ENCODE peak calls at places on chromosomes 7 and 10, in ten cellular contexts. J, C, H, K, L, D, O, S, Z and R are unnamed samples. For H3K9me3, the result is how much of the 10 kb centered on the place peaks cover.

GRCh38 chr10:59433720-59434428 is 71.5 kb upstream of the FAM13C start:
- DNase-seq in S (no peak), J (no peak), C (no peak), O (no peak), K (no peak), L (no peak), D (no peak), H (no peak), Z (no peak), R (no peak)

GRCh38 chr7:98102170-98102569 is 4.5 kb upstream of the LMTK2 start:
- DNase-seq in C (no peak), H (no peak), Z (no peak), J (no peak), D (no peak), O (no peak), K (no peak), S (no peak), L (no peak), R (no peak)

GRCh38 chr10:69641261-69641980 is 11.4 kb downstream of the FAM241B start:
- DNase-seq in H (no peak), O (no peak), Z (peak), J (no peak), S (no peak), K (no peak), D (no peak), C (no peak), L (no peak), R (no peak)

GRCh38 chr10:52578871-52579405 is 193.6 kb downstream of the MBL2 start:
- DNase-seq in O (no peak), J (no peak), H (no peak), L (no peak), Z (no peak), K (no peak), D (no peak), C (no peak), S (no peak), R (peak)

GRCh38 chr7:106568680-106569499 is 92.1 kb downstream of the CCDC71L start:
- DNase-seq in Z (peak), C (no peak), K (peak), H (peak), D (no peak), O (no peak), S (no peak), J (no peak), L (no peak), R (peak)

GRCh38 chr7:46685051-46685450 is 764.0 kb upstream of the IGFBP3 start:
- DNase-seq in Z (no peak), L (no peak), J (no peak), K (no peak), C (no peak), S (no peak), H (no peak), O (peak), D (no peak), R (no peak)

GRCh38 chr10:110615057-110615630 is 29.0 kb upstream of the RBM20 start:
- DNase-seq in Z (no peak), J (no peak), S (no peak), K (no peak), H (no peak), O (no peak), L (no peak), C (no peak), D (no peak), R (peak)

GRCh38 chr10:24518411-24518810 is 205.3 kb downstream of the ARHGAP21 start:
- DNase-seq in L (no peak), D (no peak), K (no peak), C (no peak), S (no peak), J (no peak), O (no peak), Z (no peak), H (no peak), R (no peak)

GRCh38 chr7:4108951-4109350 is 573.1 kb upstream of the FOXK1 start:
- DNase-seq in L (no peak), J (no peak), S (no peak), D (no peak), K (no peak), C (no peak), Z (no peak), H (no peak), O (no peak), R (no peak)

GRCh38 chr10:4240641-4241197 is 455.7 kb upstream of the KLF6 start:
- DNase-seq in O (no peak), K (no peak), D (no peak), H (no peak), C (no peak), Z (no peak), L (no peak), S (no peak), J (no peak), R (peak)

GRCh38 chr10:10489086-10489485 is 528.6 kb upstream of the CELF2 start:
- DNase-seq in H (no peak), D (no peak), S (no peak), C (no peak), L (no peak), Z (no peak), K (no peak), O (no peak), J (no peak), R (no peak)

GRCh38 chr7:2830609-2831376 is 13.3 kb downstream of the GNA12 start:
- DNase-seq in O (no peak), Z (no peak), H (no peak), D (no peak), K (no peak), J (no peak), C (no peak), L (no peak), S (no peak), R (no peak)

DNA sequence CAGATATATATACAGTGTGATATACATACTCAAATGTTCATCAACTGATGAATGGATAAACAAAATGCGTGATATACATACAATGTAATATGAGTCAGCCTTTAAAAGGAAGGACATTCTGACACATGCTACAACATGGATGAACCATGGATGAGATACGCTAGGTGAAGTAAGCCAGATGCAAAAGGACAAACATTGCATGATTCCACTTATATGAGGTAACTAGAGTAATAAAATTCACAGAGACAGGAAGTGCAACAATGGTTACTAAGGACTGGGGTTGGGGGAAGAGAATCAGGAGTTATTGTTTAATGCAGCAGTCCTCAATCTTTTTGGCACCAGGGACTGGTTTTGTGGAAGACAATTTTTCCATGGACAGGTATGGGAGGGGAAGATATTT is 47.3 kb upstream of the PIK3AP1 start:
- DNase-seq in K (no peak), D (no peak), C (no peak), H (no peak), L (no peak), J (no peak), O (no peak), S (no peak), Z (no peak), R (no peak)
- H3K9me3 ChIP-seq in K (under half), D (under half), C (under half), H (under half), L (under half), J (under half), O (under half), S (under half), Z (under half), R (under half)

DNA sequence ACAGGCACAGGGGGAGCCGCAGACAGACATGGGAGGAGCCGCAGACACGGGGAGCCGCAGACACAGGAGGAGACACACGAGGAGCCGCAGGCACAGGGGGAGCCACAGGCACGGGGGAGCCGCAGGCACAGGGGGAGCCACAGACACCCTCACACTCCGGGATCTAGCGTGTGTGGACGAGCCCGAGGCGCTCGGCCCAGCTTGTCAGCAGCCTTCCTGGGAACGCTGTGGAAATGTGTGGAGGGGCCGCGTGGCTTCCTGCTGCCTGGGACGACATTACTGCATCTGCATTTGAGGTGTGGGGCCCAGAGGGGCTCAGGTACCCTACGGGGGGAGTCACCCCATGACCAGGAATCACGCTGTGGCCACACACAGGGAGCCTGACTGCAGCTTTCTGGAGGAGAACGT is 313.2 kb downstream of the PTPRN2 start:
- DNase-seq in S (peak), Z (peak), L (no peak), H (no peak), C (no peak), D (peak), K (no peak), J (no peak), O (no peak), R (no peak)
- H3K9me3 ChIP-seq in S (under half), Z (under half), L (under half), H (under half), C (under half), D (under half), K (under half), J (under half), O (under half), R (half or more)

DNA sequence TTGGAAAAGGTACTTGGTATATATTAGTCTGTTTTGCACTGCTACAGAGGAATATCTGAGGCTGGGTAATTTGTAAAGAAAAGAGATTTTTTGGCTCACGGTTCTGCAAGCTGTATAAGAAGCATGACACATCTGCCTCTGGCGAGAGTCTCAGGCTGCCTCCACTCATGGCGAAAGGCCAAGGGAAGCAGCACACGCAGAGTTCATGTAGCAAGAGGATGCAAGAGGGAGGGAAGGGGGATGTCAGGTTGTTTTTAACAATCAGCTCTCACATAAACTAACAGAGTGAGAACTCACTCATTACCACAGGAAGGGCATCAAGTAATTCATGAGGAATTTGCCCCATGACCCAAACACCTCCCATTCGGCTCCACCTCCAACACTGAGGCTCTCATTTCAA is 484.8 kb upstream of the DPP6 start:
- DNase-seq in Z (no peak), C (no peak), L (peak), K (no peak), H (no peak), S (peak), D (peak), J (no peak), O (peak), R (no peak)
- H3K9me3 ChIP-seq in Z (under half), C (under half), L (under half), K (under half), H (under half), S (under half), D (under half), J (under half), O (under half), R (under half)

DNA sequence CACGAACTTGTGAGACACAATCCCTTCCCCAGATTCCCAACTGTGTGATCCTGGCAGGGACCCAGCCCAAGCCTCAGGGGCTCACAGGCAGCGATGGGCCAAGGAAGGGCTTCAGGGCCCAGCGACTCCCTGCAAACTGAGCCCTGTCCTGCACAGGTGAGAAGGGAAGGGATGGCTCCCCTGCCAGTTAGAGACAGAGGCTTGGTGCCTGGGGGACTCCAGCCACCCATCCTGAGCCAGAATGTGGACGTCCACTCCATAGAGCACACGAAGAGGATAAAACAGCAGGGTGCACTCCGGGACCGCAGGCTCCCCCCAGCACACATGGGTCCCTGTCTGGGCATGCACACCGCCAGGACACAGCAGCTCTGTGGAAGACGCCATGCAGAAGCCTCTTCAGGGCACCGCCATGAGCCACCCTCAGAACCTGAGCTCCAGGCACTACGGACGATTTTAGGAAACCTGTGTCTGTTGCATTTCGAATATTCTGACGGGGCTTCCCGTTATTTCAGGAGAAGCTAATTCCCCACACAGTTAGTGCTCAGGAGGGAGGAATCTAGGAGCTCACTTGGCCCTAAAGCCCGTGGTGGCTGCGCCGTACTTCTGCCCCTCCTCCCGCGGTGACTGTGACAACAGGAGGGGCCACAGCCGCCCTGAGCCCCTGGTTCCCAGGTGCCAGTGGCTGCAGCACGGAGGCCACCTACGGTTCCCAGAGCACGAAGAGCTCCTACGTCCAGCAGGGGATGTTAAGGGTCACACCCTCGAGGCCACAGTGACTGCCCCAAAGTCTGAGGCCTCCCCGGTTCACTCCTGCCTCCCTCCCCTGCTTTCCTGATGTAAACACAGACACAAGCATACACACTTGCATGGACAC is 326.0 kb downstream of the PTPRN2 start:
- DNase-seq in J (no peak), S (no peak), Z (no peak), D (peak), K (no peak), H (no peak), O (no peak), L (no peak), C (no peak), R (no peak)
- H3K9me3 ChIP-seq in J (under half), S (under half), Z (under half), D (under half), K (under half), H (under half), O (under half), L (under half), C (under half), R (half or more)

GRCh38 chr7:152419473-152420429 is 16.1 kb downstream of the KMT2C start:
- DNase-seq in L (no peak), D (no peak), Z (no peak), S (no peak), H (no peak), O (no peak), C (no peak), J (no peak), K (no peak), R (no peak)

GRCh38 chr7:152424348-152425108 is 11.3 kb downstream of the KMT2C start:
- DNase-seq in D (no peak), J (no peak), S (no peak), Z (no peak), L (no peak), H (no peak), C (no peak), K (peak), O (no peak), R (no peak)

GRCh38 chr7:152423991-152424347 is 11.8 kb downstream of the KMT2C start:
- DNase-seq in K (no peak), J (no peak), O (no peak), H (no peak), D (no peak), S (no peak), L (no peak), Z (no peak), C (no peak), R (no peak)
- H3K9me3 ChIP-seq in K (under half), J (under half), O (under half), H (under half), D (under half), S (under half), L (under half), Z (under half), C (under half), R (under half)

GRCh38 chr7:158538156-158538946 is 49.3 kb downstream of the PTPRN2 start:
- DNase-seq in H (no peak), K (no peak), D (no peak), Z (no peak), O (no peak), C (no peak), S (no peak), J (no peak), L (no peak), R (no peak)
- H3K9me3 ChIP-seq in H (under half), K (under half), D (under half), Z (under half), O (under half), C (under half), S (under half), J (under half), L (under half), R (half or more)

GRCh38 chr7:11127112-11127785 is 153.6 kb downstream of the PHF14 start:
- DNase-seq in Z (no peak), H (no peak), J (no peak), S (no peak), D (no peak), L (no peak), K (no peak), C (no peak), O (no peak), R (no peak)
- H3K9me3 ChIP-seq in Z (under half), H (under half), J (under half), S (under half), D (under half), L (under half), K (under half), C (under half), O (under half), R (under half)

DNA sequence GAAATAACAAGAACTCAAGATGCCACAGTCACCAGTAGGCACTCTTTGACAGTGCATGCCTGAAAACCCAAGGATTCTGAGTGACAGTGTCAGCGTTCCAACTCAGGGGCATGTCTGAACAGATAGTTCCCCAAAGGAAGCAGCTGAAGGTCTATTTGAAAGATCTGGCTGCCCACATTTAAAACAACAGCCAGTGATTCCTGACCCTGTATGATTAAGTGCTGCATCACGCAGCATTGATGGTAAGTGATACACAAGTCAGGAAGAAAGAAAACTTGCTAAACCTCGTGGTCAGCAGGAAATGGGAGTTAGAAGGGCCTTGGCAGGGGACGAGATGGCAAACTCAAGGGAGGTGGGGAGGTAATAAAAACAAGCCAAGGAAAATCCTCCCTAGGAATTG is 1013.1 kb downstream of the TYW1 start:
- DNase-seq in K (no peak), J (no peak), Z (no peak), S (no peak), O (no peak), H (no peak), D (no peak), L (no peak), C (no peak), R (no peak)
- H3K9me3 ChIP-seq in K (under half), J (under half), Z (under half), S (under half), O (under half), H (under half), D (under half), L (half or more), C (under half), R (under half)

DNA sequence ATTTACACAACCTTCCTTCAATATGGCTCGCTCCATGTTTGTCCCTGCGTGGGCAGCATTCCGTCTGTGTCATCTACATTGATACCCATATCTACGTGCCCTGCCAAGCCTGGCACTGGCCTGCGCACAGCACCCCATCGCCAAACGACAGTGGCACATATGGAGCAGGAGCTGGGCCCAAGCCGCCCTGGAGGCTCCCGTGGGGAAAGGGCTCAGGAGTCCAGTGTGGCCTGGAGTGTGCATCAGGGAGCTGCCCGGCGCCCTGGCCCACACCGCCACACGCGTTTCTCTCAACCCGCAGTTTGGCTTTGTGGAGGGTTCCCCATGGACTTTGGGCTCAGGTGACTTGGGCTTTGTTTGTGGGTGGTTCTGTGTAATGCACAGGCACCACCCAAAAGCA is 273.2 kb downstream of the PTPRN2 start:
- DNase-seq in S (no peak), C (no peak), L (no peak), O (no peak), K (no peak), Z (no peak), J (no peak), H (no peak), D (no peak), R (no peak)
- H3K9me3 ChIP-seq in S (under half), C (under half), L (under half), O (under half), K (under half), Z (under half), J (under half), H (under half), D (under half), R (half or more)